ENCODE peak calls at places on chromosomes 2 and 18, in four cellular contexts. X is Karpas-422; L is naive thymus-derived CD4-positive, alpha-beta T cell; U is aorta. W is an unnamed sample. For H3K4me1, the result is how much of the 10 kb centered on the place peaks cover.

GRCh38 chr2:239259603-239260298 is 141.1 kb downstream of the HDAC4 start:
- DNase-seq in X (no peak), L (peak), U (peak), W (no peak)

GRCh38 chr2:129849559-129850160 is 129.8 kb upstream of the RAB6C start:
- DNase-seq in X (peak), L (peak), U (no peak), W (peak)

GRCh38 chr2:157364257-157364974 is 38.8 kb upstream of the ERMN start:
- DNase-seq in X (no peak), L (no peak), U (no peak), W (no peak)

GRCh38 chr2:119517433-119517832 is 6.8 kb downstream of the SCTR start:
- DNase-seq in X (peak), L (peak), U (peak), W (peak)

GRCh38 chr2:152171733-152172132 is 3.8 kb downstream of the STAM2 start:
- DNase-seq in X (no peak), L (no peak), U (no peak), W (no peak)

GRCh38 chr2:180983468-180984388 is 3.3 kb downstream of the UBE2E3 start:
- DNase-seq in X (peak), L (peak), U (no peak), W (peak)

GRCh38 chr2:222548997-222549396 is 106.9 kb downstream of the FARSB start:
- DNase-seq in X (no peak), L (no peak), U (no peak), W (no peak)

GRCh38 chr2:188811522-188811921 is 162.7 kb upstream of the COL3A1 start:
- DNase-seq in X (no peak), L (no peak), U (no peak), W (no peak)

GRCh38 chr2:168210898-168211570 is 36.4 kb downstream of the STK39 start:
- DNase-seq in X (peak), L (no peak), U (no peak), W (peak)

GRCh38 chr2:128530025-128530573 is 211.4 kb upstream of the HS6ST1 start:
- DNase-seq in X (no peak), L (no peak), U (no peak), W (no peak)

GRCh38 chr2:205683179-205683978 is 1.1 kb downstream of the NRP2 start:
- DNase-seq in X (no peak), L (no peak), U (no peak), W (peak)

GRCh38 chr2:160220545-160221009 is 20.5 kb upstream of the ITGB6 start:
- DNase-seq in X (no peak), L (no peak), U (no peak), W (no peak)
- H3K4me1 ChIP-seq in X (under half), L (under half), U (under half), W (under half)

GRCh38 chr18:63831080-63831788 is 56.0 kb downstream of the SERPINB7 start:
- DNase-seq in X (no peak), L (no peak), U (no peak), W (no peak)

GRCh38 chr18:63834471-63835113 is 52.9 kb upstream of the SERPINB2 start:
- DNase-seq in X (no peak), L (no peak), U (no peak), W (no peak)

GRCh38 chr18:63829886-63830285 is 54.7 kb downstream of the SERPINB7 start:
- DNase-seq in X (no peak), L (no peak), U (no peak), W (no peak)

GRCh38 chr18:63828120-63828519 is 52.9 kb downstream of the SERPINB7 start:
- DNase-seq in X (no peak), L (no peak), U (no peak), W (no peak)

DNA sequence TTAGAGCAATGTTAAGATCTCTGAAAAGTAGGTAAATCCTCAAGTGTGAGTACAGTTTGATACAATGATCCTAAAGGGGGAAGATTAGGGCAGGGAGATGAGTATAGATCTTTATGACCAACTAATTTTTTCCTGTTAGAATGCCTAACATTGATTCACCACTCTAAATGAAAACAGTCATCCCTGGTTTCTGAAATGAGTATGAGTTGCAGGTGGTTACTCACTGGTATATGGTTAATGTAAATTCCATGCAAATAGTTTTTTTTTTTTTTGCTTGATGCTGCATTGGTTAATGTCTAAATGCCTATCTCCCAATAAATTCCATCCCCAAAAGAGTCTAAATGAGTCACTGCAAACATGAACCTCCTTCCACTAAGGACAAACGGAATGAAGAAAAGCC is 55.0 kb upstream of the SERPINB2 start:
- DNase-seq in X (no peak), L (no peak), U (no peak), W (no peak)
- H3K27ac ChIP-seq in X (no peak), L (no peak), U (no peak), W (no peak)

GRCh38 chr2:136323212-136323611 is 205.3 kb upstream of the CXCR4 start:
- DNase-seq in X (no peak), L (no peak), U (no peak), W (no peak)

GRCh38 chr2:136322436-136322835 is 204.5 kb upstream of the CXCR4 start:
- DNase-seq in X (no peak), L (no peak), U (no peak), W (no peak)

GRCh38 chr2:136325844-136326291 is 207.9 kb upstream of the CXCR4 start:
- DNase-seq in X (no peak), L (no peak), U (no peak), W (no peak)

GRCh38 chr2:136324966-136325365 is 207.0 kb upstream of the CXCR4 start:
- DNase-seq in X (no peak), L (no peak), U (no peak), W (no peak)

GRCh38 chr2:136323935-136324334 is 206.0 kb upstream of the CXCR4 start:
- DNase-seq in X (no peak), L (no peak), U (no peak), W (no peak)
- H3K4me1 ChIP-seq in X (under half), L (under half), U (under half), W (under half)

GRCh38 chr2:234994340-234995321 is 42.8 kb downstream of the SH3BP4 start:
- DNase-seq in X (no peak), L (no peak), U (peak), W (no peak)
- H3K27ac ChIP-seq in X (no peak), L (no peak), U (no peak), W (peak)